ENCODE peak calls at places on chromosome 16, in five cellular contexts. H, F, P, Z and O are unnamed samples.

GRCh38 chr16:68985855-68986254 is 119.6 kb upstream of the HAS3 start:
- DNase-seq in F (no peak), H (no peak), P (no peak), Z (no peak), O (peak; percentile 48)

GRCh38 chr16:68770671-68771070 is 33.6 kb downstream of the CDH1 start:
- DNase-seq in H (no peak), F (no peak), P (no peak), Z (no peak), O (peak; percentile 23)

GRCh38 chr16:82653550-82654511 is 27.1 kb downstream of the CDH13 start:
- DNase-seq in F (no peak), H (peak; percentile 63), Z (peak; percentile 40), P (no peak), O (peak; percentile 15)

GRCh38 chr16:8377864-8378263 is 212.4 kb downstream of the TMEM114 start:
- DNase-seq in P (no peak), F (no peak), Z (no peak), H (no peak), O (no peak)

GRCh38 chr16:52872706-52873105 is 180.0 kb downstream of the CHD9NB start:
- DNase-seq in F (no peak), P (no peak), Z (no peak), H (no peak), O (no peak)

GRCh38 chr16:22355487-22355908 is 18.9 kb downstream of the CDR2 start:
- DNase-seq in H (peak; percentile 19), P (no peak), Z (no peak), F (no peak), O (no peak)

GRCh38 chr16:1512774-1513173 is 19.6 kb downstream of the TELO2 start:
- DNase-seq in Z (no peak), H (no peak), F (no peak), P (no peak), O (no peak)

GRCh38 chr16:57754354-57755060 is 18.9 kb downstream of the KATNB1 start:
- DNase-seq in Z (no peak), P (no peak), H (no peak), F (no peak), O (no peak)

GRCh38 chr16:81678326-81679095 is 100.6 kb upstream of the PLCG2 start:
- DNase-seq in Z (no peak), H (no peak), P (no peak), F (no peak), O (no peak)

GRCh38 chr16:5056347-5056746 is 9.4 kb downstream of the C16orf89 start:
- DNase-seq in F (peak; percentile 26), P (peak; percentile 29), Z (no peak), H (no peak), O (peak; percentile 57)

GRCh38 chr16:67466581-67466980 is 14.4 kb downstream of the ATP6V0D1 start:
- DNase-seq in Z (peak; percentile 8), P (no peak), F (no peak), H (no peak), O (no peak)
- H3K4me1 ChIP-seq in Z (peaks cover 43% of the 10 kb centered on the region), P (peaks cover 45% of the 10 kb centered on the region), F (peaks cover 49% of the 10 kb centered on the region), H (peaks cover 16% of the 10 kb centered on the region), O (peaks cover 3% of the 10 kb centered on the region)

GRCh38 chr16:79089735-79090284 is 510.7 kb downstream of the MAF start:
- DNase-seq in F (peak; percentile 36), Z (no peak), P (no peak), H (peak; percentile 59), O (no peak)

GRCh38 chr16:79093554-79093967 is 507.0 kb downstream of the MAF start:
- DNase-seq in Z (peak; percentile 52), P (no peak), F (no peak), H (peak; percentile 32), O (no peak)

GRCh38 chr16:79090966-79091365 is 509.6 kb downstream of the MAF start:
- DNase-seq in P (no peak), Z (no peak), F (no peak), H (no peak), O (no peak)

GRCh38 chr16:79096246-79096645 is 504.3 kb downstream of the MAF start:
- DNase-seq in H (no peak), P (no peak), Z (no peak), F (no peak), O (no peak)

GRCh38 chr16:79092846-79093245 is 507.7 kb downstream of the MAF start:
- DNase-seq in Z (no peak), F (no peak), P (no peak), H (no peak), O (no peak)
- H3K4me1 ChIP-seq in Z (peaks cover 9% of the 10 kb centered on the region), F (no peaks in the 10 kb centered on the region), P (no peaks in the 10 kb centered on the region), H (peaks cover 54% of the 10 kb centered on the region), O (no peaks in the 10 kb centered on the region)

GRCh38 chr16:15993541-15993940 is 44.1 kb downstream of the ABCC1 start:
- DNase-seq in F (no peak), P (no peak), H (no peak), Z (no peak), O (no peak)

GRCh38 chr16:15990902-15991301 is 41.5 kb downstream of the ABCC1 start:
- DNase-seq in F (no peak), P (no peak), H (no peak), Z (no peak), O (no peak)

GRCh38 chr16:15996432-15997109 is 47.2 kb downstream of the ABCC1 start:
- DNase-seq in F (peak; percentile 23), P (peak; percentile 34), H (no peak), Z (no peak), O (peak; percentile 91)

GRCh38 chr16:15993128-15993527 is 43.7 kb downstream of the ABCC1 start:
- DNase-seq in P (no peak), Z (no peak), F (no peak), H (no peak), O (no peak)

DNA sequence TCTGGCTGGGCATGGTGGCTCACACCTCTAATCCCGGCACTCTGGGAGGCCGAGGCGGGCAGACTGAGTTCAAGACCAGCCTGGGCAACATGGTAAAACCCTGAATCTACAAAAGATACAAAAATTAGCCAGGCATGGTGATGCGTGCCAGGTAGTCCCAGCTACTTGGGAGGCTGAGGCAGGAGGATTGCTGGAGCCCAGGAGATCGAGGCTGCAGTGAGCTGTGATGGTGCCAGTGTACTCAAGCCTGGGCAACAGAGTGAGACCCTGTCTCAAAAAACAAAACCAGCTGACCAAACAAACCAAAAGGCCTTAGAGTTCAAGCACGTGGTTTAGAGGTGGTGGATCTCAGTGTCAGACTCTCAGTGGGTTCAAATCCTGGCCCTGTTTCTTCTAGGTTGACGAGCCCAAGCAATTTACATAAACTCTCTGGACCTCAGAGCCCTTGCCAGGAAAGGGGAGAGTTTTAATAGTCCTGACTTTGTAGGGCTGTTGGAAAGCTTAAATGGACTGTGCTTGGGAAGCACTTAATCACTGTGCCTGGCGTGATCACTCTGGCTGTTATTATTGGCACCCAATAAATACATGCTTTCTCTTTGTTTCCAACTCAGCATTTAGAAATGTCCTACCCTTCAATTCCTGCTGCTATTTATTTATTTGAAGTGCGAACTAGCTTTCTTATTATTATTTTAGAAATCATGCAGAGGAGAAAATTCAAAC is 44.7 kb downstream of the ABCC1 start:
- DNase-seq in F (peak; percentile 43), H (no peak), P (no peak), Z (no peak), O (no peak)
- H3K4me1 ChIP-seq in F (peaks cover 38% of the 10 kb centered on the region), H (peaks cover 19% of the 10 kb centered on the region), P (peaks cover 49% of the 10 kb centered on the region), Z (peaks cover 13% of the 10 kb centered on the region), O (no peaks in the 10 kb centered on the region)

GRCh38 chr16:85174871-85175723 is 62.8 kb upstream of the CIBAR2 start:
- DNase-seq in P (no peak), Z (peak; percentile 53), H (no peak), F (no peak), O (no peak)
- H3K4me1 ChIP-seq in P (peaks cover 52% of the 10 kb centered on the region), Z (peaks cover 2% of the 10 kb centered on the region), H (no peaks in the 10 kb centered on the region), F (peaks cover 64% of the 10 kb centered on the region), O (peaks cover 41% of the 10 kb centered on the region)